ENCODE peak calls at places on chromosomes 2 and 18, in seven cellular contexts. P is OCI-LY7, B is tibial artery, X is glutamatergic neuron, Q is progenitor cell of endocrine pancreas, W is psoas muscle, K is B cell. Z is an unnamed sample.

GRCh38 chr2:168434164-168434563 is 21.9 kb upstream of the CERS6 start:
- DNase-seq in X (peak), W (peak), B (peak), K (no peak), Q (no peak), P (no peak), Z (no peak)

GRCh38 chr2:126370208-126370607 is 285.8 kb upstream of the GYPC start:
- DNase-seq in W (no peak), X (no peak), P (no peak), Q (no peak), B (no peak), K (no peak), Z (no peak)

GRCh38 chr2:126906781-126907180 is 8.1 kb downstream of the TEX51 start:
- DNase-seq in P (no peak), X (no peak), W (no peak), Q (no peak), B (no peak), K (no peak), Z (no peak)

GRCh38 chr2:169709970-169710369 is 15.7 kb downstream of the PHOSPHO2 start:
- DNase-seq in B (no peak), K (no peak), X (no peak), W (no peak), P (no peak), Q (no peak), Z (no peak)

GRCh38 chr2:99571609-99572344 is 82.0 kb upstream of the REV1 start:
- DNase-seq in X (no peak), W (no peak), K (no peak), B (no peak), P (no peak), Q (no peak), Z (no peak)

GRCh38 chr18:23958036-23958435 is 56.5 kb upstream of the TTC39C start:
- DNase-seq in K (no peak), W (peak), X (no peak), Q (no peak), B (peak), P (no peak), Z (no peak)

GRCh38 chr18:49021433-49022129 is 70.8 kb upstream of the SMAD7 start:
- DNase-seq in B (no peak), P (peak), K (no peak), W (peak), X (no peak), Q (peak), Z (no peak)

GRCh38 chr2:61536723-61537581 is 1.2 kb downstream of the XPO1 start:
- DNase-seq in X (peak), Q (peak), W (peak), K (peak), B (peak), P (peak), Z (peak)

GRCh38 chr2:11498126-11498473 is 32.1 kb upstream of the E2F6 start:
- DNase-seq in X (no peak), K (no peak), P (no peak), Q (no peak), B (no peak), W (no peak), Z (no peak)

GRCh38 chr2:80059381-80059907 is 245.1 kb downstream of the LRRTM1 start:
- DNase-seq in P (no peak), K (no peak), W (no peak), Q (no peak), X (no peak), B (no peak), Z (no peak)

GRCh38 chr2:233848276-233848675 is 6.1 kb downstream of the HJURP start:
- DNase-seq in P (no peak), K (no peak), W (no peak), Q (no peak), B (no peak), X (no peak), Z (no peak)

GRCh38 chr2:181305151-181306123 is 151.7 kb upstream of the ITGA4 start:
- DNase-seq in P (peak), B (no peak), Q (no peak), K (peak), W (no peak), X (no peak), Z (no peak)

GRCh38 chr2:118523761-118524160 is 323.7 kb downstream of the EN1 start:
- DNase-seq in P (no peak), W (no peak), Q (no peak), X (no peak), B (no peak), K (no peak), Z (no peak)

GRCh38 chr18:32711862-32712261 is 61.0 kb downstream of the KLHL14 start:
- DNase-seq in P (no peak), W (no peak), X (no peak), K (no peak), B (no peak), Q (no peak), Z (no peak)

GRCh38 chr2:149768320-149768799 is 180.8 kb upstream of the MMADHC start:
- DNase-seq in W (no peak), K (no peak), B (no peak), X (no peak), P (no peak), Q (no peak), Z (no peak)

GRCh38 chr2:201831469-201831868 is 25.1 kb downstream of the CDK15 start:
- DNase-seq in W (no peak), Q (no peak), P (no peak), B (no peak), X (no peak), K (no peak), Z (no peak)

GRCh38 chr18:2686349-2686968 is 30.9 kb downstream of the SMCHD1 start:
- DNase-seq in B (no peak), P (peak), Q (no peak), K (no peak), X (no peak), W (no peak), Z (no peak)

GRCh38 chr2:28949617-28950305 is 31.3 kb upstream of the TOGARAM2 start:
- DNase-seq in P (no peak), B (no peak), W (no peak), K (no peak), X (no peak), Q (no peak), Z (no peak)

GRCh38 chr2:55511508-55512124 is 7.9 kb upstream of the CFAP36 start:
- DNase-seq in Q (no peak), P (peak), K (no peak), W (no peak), B (no peak), X (no peak), Z (no peak)
- TF ChIP-seq CTCF in Q (peak), P (peak), K (no peak), W (peak), B (peak), X (peak), Z (no peak)

GRCh38 chr18:80244956-80245730 is 2.2 kb downstream of the PARD6G start:
- DNase-seq in X (no peak), B (no peak), W (no peak), P (no peak), Q (no peak), K (no peak), Z (no peak)

GRCh38 chr18:80246656-80247402 is 485 bp downstream of the PARD6G start:
- DNase-seq in W (peak), Q (peak), B (no peak), X (peak), K (peak), P (no peak), Z (no peak)

GRCh38 chr18:80249217-80250093 is 2.1 kb upstream of the PARD6G start:
- DNase-seq in W (no peak), K (no peak), Q (no peak), X (no peak), P (no peak), B (no peak), Z (peak)

GRCh38 chr18:80245781-80246655 is 1.3 kb downstream of the PARD6G start:
- DNase-seq in P (no peak), K (no peak), X (peak), B (no peak), Q (peak), W (peak), Z (no peak)

DNA sequence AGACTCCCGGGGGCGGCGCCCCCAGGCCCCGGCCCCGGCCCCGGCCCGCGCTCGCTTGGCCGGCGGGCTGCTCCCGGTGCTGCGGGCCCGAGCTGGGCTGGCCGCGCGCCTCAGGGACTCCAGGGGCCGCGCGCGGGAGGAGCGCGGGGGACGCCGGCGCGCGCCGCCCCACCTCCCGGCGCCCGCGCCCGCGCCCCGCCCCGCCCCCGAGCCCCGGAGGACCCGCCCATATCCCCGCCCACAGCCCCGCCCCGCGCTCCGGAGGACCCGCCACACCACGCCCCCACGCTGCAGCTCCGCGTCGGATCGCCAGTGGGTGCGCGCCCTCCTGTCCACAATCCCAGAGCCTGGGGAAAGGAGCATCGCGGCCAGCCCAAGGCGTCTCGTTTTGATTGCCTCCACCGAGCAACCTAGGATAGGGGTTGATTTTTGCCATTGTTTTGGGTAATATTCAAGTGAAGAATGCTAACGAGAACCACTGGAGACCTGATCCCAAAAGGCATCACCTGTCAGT is at the start of gene PARD6G:
- DNase-seq in P (peak), B (peak), K (peak), X (peak), W (peak), Q (peak), Z (peak)
- TF ChIP-seq CTCF in P (no peak), B (no peak), K (no peak), X (no peak), W (peak), Q (peak), Z (no peak)

GRCh38 chr2:133941666-133942065 is 312.2 kb upstream of the MGAT5 start:
- DNase-seq in K (no peak), B (no peak), P (no peak), W (no peak), Q (no peak), X (no peak), Z (no peak)

GRCh38 chr2:133936096-133936495 is 317.8 kb upstream of the MGAT5 start:
- DNase-seq in K (no peak), P (no peak), B (no peak), X (no peak), Q (no peak), W (no peak), Z (no peak)

GRCh38 chr2:133940134-133940533 is 313.7 kb upstream of the MGAT5 start:
- DNase-seq in Q (no peak), B (no peak), W (no peak), P (no peak), X (no peak), K (no peak), Z (no peak)

GRCh38 chr2:133937669-133938068 is 316.2 kb upstream of the MGAT5 start:
- DNase-seq in X (no peak), W (no peak), K (no peak), Q (no peak), P (no peak), B (no peak), Z (no peak)

GRCh38 chr2:133936601-133937000 is 317.3 kb upstream of the MGAT5 start:
- DNase-seq in B (no peak), K (no peak), W (no peak), P (no peak), X (no peak), Q (no peak), Z (no peak)
- TF ChIP-seq CTCF in B (no peak), K (no peak), W (no peak), P (no peak), X (no peak), Q (no peak), Z (no peak)

DNA sequence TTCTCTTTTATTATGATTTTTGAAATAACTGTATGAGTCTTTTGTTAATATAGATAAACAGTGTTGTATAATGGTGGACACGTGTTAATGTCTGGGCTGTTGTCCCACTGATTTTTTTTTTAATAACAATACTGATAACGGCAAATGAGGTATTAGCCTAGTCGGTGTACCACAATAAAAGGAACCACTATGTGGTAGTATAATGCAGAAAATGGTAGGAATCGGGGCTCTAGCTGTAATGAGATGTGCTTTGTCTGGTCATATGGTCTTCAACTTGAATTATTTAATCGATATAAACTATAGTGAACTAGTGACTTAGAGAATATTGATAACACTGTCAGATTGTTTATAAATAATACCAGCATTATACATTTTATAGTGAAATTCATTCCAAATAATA is 517.9 kb upstream of the SPHKAP start:
- DNase-seq in B (no peak), K (no peak), X (no peak), P (no peak), Q (no peak), W (no peak), Z (no peak)
- TF ChIP-seq CTCF in B (peak), K (no peak), X (no peak), P (no peak), Q (no peak), W (no peak), Z (no peak)

GRCh38 chr2:170814551-170815245 is 2.0 kb upstream of the GAD1 start:
- DNase-seq in P (no peak), B (no peak), K (peak), Q (no peak), W (no peak), X (no peak), Z (no peak)

GRCh38 chr2:170815746-170816498 is 765 bp upstream of the GAD1 start:
- DNase-seq in X (peak), K (peak), B (no peak), Q (peak), P (peak), W (peak), Z (peak)

GRCh38 chr2:170813611-170814550 is 2.8 kb upstream of the GAD1 start:
- DNase-seq in Q (peak), B (no peak), W (no peak), P (no peak), K (peak), X (peak), Z (no peak)

GRCh38 chr2:170815311-170815710 is 1.4 kb upstream of the GAD1 start:
- DNase-seq in W (no peak), P (no peak), X (no peak), K (no peak), B (no peak), Q (no peak), Z (no peak)

GRCh38 chr2:170812716-170813585 is 3.7 kb upstream of the GAD1 start:
- DNase-seq in K (peak), P (peak), W (no peak), B (no peak), Q (no peak), X (no peak), Z (no peak)
- TF ChIP-seq CTCF in K (peak), P (peak), W (peak), B (peak), Q (peak), X (peak), Z (peak)

GRCh38 chr2:105896765-105897163 is 152.1 kb downstream of the NCK2 start:
- DNase-seq in B (no peak), Q (no peak), W (no peak), K (no peak), X (no peak), P (no peak), Z (no peak)
- TF ChIP-seq CTCF in B (no peak), Q (no peak), W (no peak), K (no peak), X (no peak), P (peak), Z (no peak)

GRCh38 chr18:74496508-74497307 is 545 bp downstream of the CNDP2 start:
- DNase-seq in Q (peak), K (no peak), B (peak), P (peak), X (peak), W (peak), Z (peak)
- TF ChIP-seq CTCF in Q (peak), K (no peak), B (no peak), P (no peak), X (no peak), W (peak), Z (no peak)

GRCh38 chr2:144504191-144504590 is 15.7 kb downstream of the ZEB2 start:
- DNase-seq in K (no peak), B (no peak), W (no peak), X (no peak), Q (no peak), P (no peak), Z (no peak)
- TF ChIP-seq CTCF in K (no peak), B (no peak), W (no peak), X (no peak), Q (peak), P (peak), Z (no peak)